ENCODE peak calls at places on chromosomes 16 and 17, in five cellular contexts. V, Y, T, L and I are unnamed samples.

GRCh38 chr17:29622337-29623282 is at the start of gene CORO6:
- DNase-seq in V (peak), Y (peak), T (no peak), L (peak), I (peak)

GRCh38 chr17:55421179-55421934 is at the start of gene MMD:
- DNase-seq in V (peak), Y (no peak), T (no peak), L (peak), I (no peak)

GRCh38 chr16:49503242-49504022 is 129.8 kb downstream of the C16orf78 start:
- DNase-seq in V (no peak), Y (no peak), T (no peak), L (no peak), I (no peak)

GRCh38 chr17:1286379-1287106 is 7.1 kb downstream of the TRARG1 start:
- DNase-seq in V (no peak), Y (no peak), T (no peak), L (no peak), I (no peak)

GRCh38 chr16:74999208-74999682 is 421 bp downstream of the ZNRF1 start:
- DNase-seq in V (peak), Y (no peak), T (no peak), L (peak), I (peak)

GRCh38 chr17:64499805-64500486 is 3.1 kb upstream of the POLG2 start:
- DNase-seq in V (no peak), Y (peak), T (no peak), L (peak), I (peak)

GRCh38 chr16:55478827-55479559 is at the start of gene MMP2:
- DNase-seq in V (peak), Y (peak), T (peak), L (peak), I (peak)

GRCh38 chr17:41967141-41967920 is 736 bp downstream of the CNP start:
- DNase-seq in V (no peak), Y (no peak), T (no peak), L (peak), I (no peak)

DNA sequence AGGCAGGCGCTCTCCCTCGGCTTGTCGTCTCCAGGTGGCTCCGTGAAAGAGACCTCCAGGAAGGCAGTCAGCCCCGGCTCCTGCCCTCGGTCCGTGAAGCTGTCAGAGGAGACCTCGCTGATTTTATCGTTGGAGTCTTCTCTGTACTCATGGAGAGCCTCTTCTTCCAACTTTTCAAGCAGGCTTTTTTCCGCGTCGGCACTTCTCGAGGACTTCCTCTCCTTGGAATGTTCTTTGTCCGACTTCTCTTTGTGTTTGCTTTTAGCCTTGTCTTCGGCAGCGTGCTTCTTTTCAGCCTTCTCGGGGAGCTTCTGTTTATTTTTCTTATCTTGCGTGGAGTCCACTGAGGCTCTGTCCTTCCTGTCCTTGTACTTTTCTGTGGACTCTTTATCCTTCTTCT is 65.0 kb downstream of the ZNF778 start:
- DNase-seq in V (no peak), Y (no peak), T (no peak), L (no peak), I (no peak)
- H3K4me2 ChIP-seq in V (no peak), Y (no peak), T (no peak), L (no peak), I (no peak)

GRCh38 chr16:53052519-53053501 is at the start of gene CHD9NB:
- DNase-seq in V (no peak), Y (peak), T (no peak), L (peak), I (peak)

GRCh38 chr16:53055603-53056527 is 1.1 kb downstream of the CHD9 start:
- DNase-seq in V (peak), Y (peak), T (no peak), L (no peak), I (peak)

GRCh38 chr16:53056528-53056881 is 1.7 kb downstream of the CHD9 start:
- DNase-seq in V (no peak), Y (peak), T (no peak), L (no peak), I (peak)

GRCh38 chr16:53053967-53054669 is 673 bp upstream of the CHD9 start:
- DNase-seq in V (no peak), Y (no peak), T (no peak), L (no peak), I (no peak)

GRCh38 chr16:53054670-53055485 is at the start of gene CHD9:
- DNase-seq in V (peak), Y (peak), T (no peak), L (peak), I (peak)
- H3K14ac ChIP-seq in V (peak), Y (peak), T (no peak), L (peak), I (peak)

DNA sequence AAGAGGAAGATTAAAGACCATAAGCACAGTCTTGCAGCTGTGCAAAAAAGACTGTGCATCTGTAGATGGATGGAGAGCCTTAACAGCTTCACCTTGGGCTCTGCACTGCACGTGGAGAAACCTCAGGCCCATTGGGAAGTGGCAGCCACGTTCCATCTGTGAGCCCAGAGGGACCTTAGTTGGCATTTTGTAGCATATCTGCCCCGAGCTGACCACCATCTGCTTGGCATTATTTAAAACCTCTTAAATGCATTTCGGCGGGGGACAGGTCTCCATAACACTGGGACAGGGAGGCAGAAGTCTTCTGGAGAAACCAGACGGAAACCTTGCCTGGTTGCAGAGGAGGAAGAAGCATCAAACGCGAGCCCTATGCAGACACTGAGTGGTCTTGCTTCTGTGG is 345.6 kb downstream of the CPPED1 start:
- DNase-seq in V (no peak), Y (no peak), T (no peak), L (no peak), I (no peak)
- H3K4me3 ChIP-seq in V (no peak), Y (no peak), T (no peak), L (no peak), I (no peak)

GRCh38 chr17:27327397-27327796 is 33.5 kb downstream of the WSB1 start:
- DNase-seq in V (no peak), Y (no peak), T (no peak), L (no peak), I (no peak)

GRCh38 chr17:27327871-27328270 is 34.0 kb downstream of the WSB1 start:
- DNase-seq in V (no peak), Y (peak), T (no peak), L (peak), I (peak)

GRCh38 chr17:27326585-27326984 is 32.7 kb downstream of the WSB1 start:
- DNase-seq in V (no peak), Y (no peak), T (no peak), L (no peak), I (no peak)

GRCh38 chr17:27324940-27325339 is 31.0 kb downstream of the WSB1 start:
- DNase-seq in V (no peak), Y (no peak), T (no peak), L (no peak), I (no peak)

GRCh38 chr17:27326051-27326450 is 32.1 kb downstream of the WSB1 start:
- DNase-seq in V (no peak), Y (no peak), T (no peak), L (no peak), I (no peak)
- H3K4me2 ChIP-seq in V (no peak), Y (no peak), T (no peak), L (no peak), I (no peak)

DNA sequence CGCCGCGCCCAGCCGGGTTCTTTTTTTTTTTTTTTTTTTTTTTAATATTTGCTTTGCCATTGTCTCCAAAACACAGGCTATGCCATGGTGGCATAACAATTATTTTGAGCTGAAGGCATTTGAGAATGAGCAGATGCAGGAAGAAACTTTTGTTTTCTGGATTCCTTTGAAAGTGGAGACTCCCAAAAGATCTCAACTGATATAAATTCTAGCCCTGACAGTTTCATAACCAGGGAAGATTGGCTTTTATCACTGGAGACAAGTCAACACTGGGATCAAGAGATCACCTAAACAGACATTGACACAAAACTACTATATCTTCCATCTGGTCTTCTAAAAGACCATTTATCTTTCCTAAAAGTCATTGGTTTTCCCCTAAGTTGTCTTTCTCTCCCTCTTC is 10.1 kb upstream of the PRKCA start:
- DNase-seq in V (no peak), Y (no peak), T (no peak), L (no peak), I (no peak)
- H3K14ac ChIP-seq in V (no peak), Y (no peak), T (no peak), L (no peak), I (no peak)